ENCODE peak calls at places on chromosomes 2 and 18, in ten cellular contexts. One of them, this sample, is unnamed.

GRCh38 chr2:119008108-119008507 is 66.1 kb downstream of the MARCO start:
- DNase-seq in H1: no peak
- DNase-seq in esophagus muscularis mucosa: no peak
- DNase-seq in GM12878: no peak
- DNase-seq in A549: peak
- DNase-seq in K562: peak
- DNase-seq in ovary: no peak
- DNase-seq in sigmoid colon: no peak
- DNase-seq in tibial nerve: no peak
- DNase-seq in transverse colon: no peak
- DNase-seq in this sample: no peak

GRCh38 chr2:119246884-119247843 is 23.5 kb downstream of the STEAP3 start:
- DNase-seq in esophagus muscularis mucosa: no peak
- DNase-seq in transverse colon: no peak
- DNase-seq in tibial nerve: no peak
- DNase-seq in K562: no peak
- DNase-seq in H1: no peak
- DNase-seq in sigmoid colon: no peak
- DNase-seq in ovary: no peak
- DNase-seq in GM12878: no peak
- DNase-seq in A549: no peak
- DNase-seq in this sample: peak

GRCh38 chr2:199738723-199739412 is 112.1 kb downstream of the FTCDNL1 start:
- DNase-seq in transverse colon: no peak
- DNase-seq in sigmoid colon: no peak
- DNase-seq in GM12878: no peak
- DNase-seq in H1: no peak
- DNase-seq in esophagus muscularis mucosa: no peak
- DNase-seq in K562: no peak
- DNase-seq in tibial nerve: no peak
- DNase-seq in ovary: no peak
- DNase-seq in A549: peak
- DNase-seq in this sample: no peak

GRCh38 chr18:41940506-41941215 is 14.4 kb upstream of the PIK3C3 start:
- DNase-seq in sigmoid colon: no peak
- DNase-seq in K562: no peak
- DNase-seq in A549: peak
- DNase-seq in H1: peak
- DNase-seq in esophagus muscularis mucosa: no peak
- DNase-seq in GM12878: no peak
- DNase-seq in transverse colon: no peak
- DNase-seq in tibial nerve: no peak
- DNase-seq in ovary: no peak
- DNase-seq in this sample: no peak

GRCh38 chr2:224925822-224926124 is 116.5 kb downstream of the DOCK10 start:
- DNase-seq in GM12878: no peak
- DNase-seq in tibial nerve: no peak
- DNase-seq in A549: no peak
- DNase-seq in sigmoid colon: no peak
- DNase-seq in H1: no peak
- DNase-seq in K562: no peak
- DNase-seq in transverse colon: no peak
- DNase-seq in esophagus muscularis mucosa: no peak
- DNase-seq in ovary: no peak
- DNase-seq in this sample: no peak

GRCh38 chr2:240425236-240425615 is 10.2 kb upstream of the GPC1 start:
- DNase-seq in tibial nerve: no peak
- DNase-seq in K562: no peak
- DNase-seq in sigmoid colon: no peak
- DNase-seq in GM12878: no peak
- DNase-seq in A549: no peak
- DNase-seq in H1: no peak
- DNase-seq in ovary: no peak
- DNase-seq in transverse colon: no peak
- DNase-seq in esophagus muscularis mucosa: no peak
- DNase-seq in this sample: peak

GRCh38 chr18:60448487-60449267 is 76.1 kb upstream of the MC4R start:
- DNase-seq in sigmoid colon: no peak
- DNase-seq in GM12878: no peak
- DNase-seq in ovary: no peak
- DNase-seq in A549: no peak
- DNase-seq in tibial nerve: no peak
- DNase-seq in K562: no peak
- DNase-seq in H1: peak
- DNase-seq in transverse colon: no peak
- DNase-seq in esophagus muscularis mucosa: no peak
- DNase-seq in this sample: no peak

GRCh38 chr2:149019768-149020167 is 18.7 kb upstream of the LYPD6B start:
- DNase-seq in GM12878: peak
- DNase-seq in H1: no peak
- DNase-seq in K562: no peak
- DNase-seq in transverse colon: no peak
- DNase-seq in ovary: no peak
- DNase-seq in tibial nerve: no peak
- DNase-seq in A549: no peak
- DNase-seq in esophagus muscularis mucosa: no peak
- DNase-seq in sigmoid colon: no peak
- DNase-seq in this sample: no peak

GRCh38 chr2:178241852-178242551 is 47.7 kb downstream of the OSBPL6 start:
- DNase-seq in K562: peak
- DNase-seq in esophagus muscularis mucosa: no peak
- DNase-seq in sigmoid colon: peak
- DNase-seq in ovary: peak
- DNase-seq in GM12878: no peak
- DNase-seq in transverse colon: peak
- DNase-seq in tibial nerve: peak
- DNase-seq in H1: no peak
- DNase-seq in A549: peak
- DNase-seq in this sample: peak

GRCh38 chr2:110724820-110725219 is 7.6 kb upstream of the ACOXL start:
- DNase-seq in esophagus muscularis mucosa: no peak
- DNase-seq in tibial nerve: no peak
- DNase-seq in transverse colon: no peak
- DNase-seq in ovary: no peak
- DNase-seq in sigmoid colon: no peak
- DNase-seq in GM12878: no peak
- DNase-seq in K562: no peak
- DNase-seq in H1: no peak
- DNase-seq in A549: no peak
- DNase-seq in this sample: no peak

GRCh38 chr2:208000701-208001395 is 24.5 kb downstream of the PLEKHM3 start:
- DNase-seq in transverse colon: no peak
- DNase-seq in tibial nerve: no peak
- DNase-seq in K562: no peak
- DNase-seq in esophagus muscularis mucosa: no peak
- DNase-seq in GM12878: no peak
- DNase-seq in A549: no peak
- DNase-seq in sigmoid colon: no peak
- DNase-seq in H1: no peak
- DNase-seq in ovary: no peak
- DNase-seq in this sample: no peak

GRCh38 chr2:236259371-236259770 is 4.8 kb downstream of the ASB18 start:
- DNase-seq in K562: no peak
- DNase-seq in sigmoid colon: no peak
- DNase-seq in A549: no peak
- DNase-seq in esophagus muscularis mucosa: no peak
- DNase-seq in tibial nerve: no peak
- DNase-seq in ovary: no peak
- DNase-seq in transverse colon: no peak
- DNase-seq in H1: no peak
- DNase-seq in GM12878: no peak
- DNase-seq in this sample: no peak

GRCh38 chr2:150783015-150783414 is 295.5 kb upstream of the RND3 start:
- DNase-seq in K562: no peak
- DNase-seq in transverse colon: no peak
- DNase-seq in H1: no peak
- DNase-seq in GM12878: no peak
- DNase-seq in esophagus muscularis mucosa: no peak
- DNase-seq in sigmoid colon: no peak
- DNase-seq in A549: no peak
- DNase-seq in ovary: no peak
- DNase-seq in tibial nerve: no peak
- DNase-seq in this sample: no peak

GRCh38 chr18:39414009-39414700 is 1848.6 kb upstream of the CELF4 start:
- DNase-seq in transverse colon: no peak
- DNase-seq in A549: peak
- DNase-seq in K562: no peak
- DNase-seq in GM12878: no peak
- DNase-seq in ovary: no peak
- DNase-seq in tibial nerve: no peak
- DNase-seq in sigmoid colon: no peak
- DNase-seq in H1: no peak
- DNase-seq in esophagus muscularis mucosa: no peak
- DNase-seq in this sample: no peak

GRCh38 chr2:233075966-233076339 is 15.8 kb downstream of the INPP5D start:
- DNase-seq in sigmoid colon: no peak
- DNase-seq in ovary: no peak
- DNase-seq in H1: no peak
- DNase-seq in esophagus muscularis mucosa: no peak
- DNase-seq in K562: no peak
- DNase-seq in GM12878: peak
- DNase-seq in tibial nerve: no peak
- DNase-seq in A549: no peak
- DNase-seq in transverse colon: peak
- DNase-seq in this sample: peak

GRCh38 chr2:233076749-233077148 is 16.6 kb downstream of the INPP5D start:
- DNase-seq in tibial nerve: no peak
- DNase-seq in H1: no peak
- DNase-seq in esophagus muscularis mucosa: no peak
- DNase-seq in GM12878: no peak
- DNase-seq in K562: no peak
- DNase-seq in transverse colon: no peak
- DNase-seq in ovary: no peak
- DNase-seq in A549: no peak
- DNase-seq in sigmoid colon: no peak
- DNase-seq in this sample: no peak

GRCh38 chr2:233072838-233073237 is 12.7 kb downstream of the INPP5D start:
- DNase-seq in A549: no peak
- DNase-seq in K562: peak
- DNase-seq in esophagus muscularis mucosa: no peak
- DNase-seq in tibial nerve: no peak
- DNase-seq in sigmoid colon: no peak
- DNase-seq in H1: no peak
- DNase-seq in ovary: no peak
- DNase-seq in GM12878: no peak
- DNase-seq in transverse colon: no peak
- DNase-seq in this sample: peak

GRCh38 chr2:233075141-233075965 is 15.2 kb downstream of the INPP5D start:
- DNase-seq in K562: no peak
- DNase-seq in ovary: no peak
- DNase-seq in sigmoid colon: no peak
- DNase-seq in GM12878: no peak
- DNase-seq in esophagus muscularis mucosa: no peak
- DNase-seq in A549: no peak
- DNase-seq in H1: no peak
- DNase-seq in transverse colon: peak
- DNase-seq in tibial nerve: no peak
- DNase-seq in this sample: peak

GRCh38 chr2:233074106-233074505 is 14.0 kb downstream of the INPP5D start:
- DNase-seq in esophagus muscularis mucosa: no peak
- DNase-seq in A549: no peak
- DNase-seq in tibial nerve: no peak
- DNase-seq in H1: no peak
- DNase-seq in GM12878: no peak
- DNase-seq in ovary: no peak
- DNase-seq in sigmoid colon: no peak
- DNase-seq in K562: no peak
- DNase-seq in transverse colon: no peak
- DNase-seq in this sample: peak
- TF ChIP-seq POLR2A in esophagus muscularis mucosa: no peak
- TF ChIP-seq POLR2A in A549: no peak
- TF ChIP-seq POLR2A in tibial nerve: no peak
- TF ChIP-seq POLR2A in H1: no peak
- TF ChIP-seq POLR2A in GM12878: no peak
- TF ChIP-seq POLR2A in ovary: no peak
- TF ChIP-seq POLR2A in sigmoid colon: no peak
- TF ChIP-seq POLR2A in K562: no peak
- TF ChIP-seq POLR2A in transverse colon: no peak
- TF ChIP-seq POLR2A in this sample: no peak

GRCh38 chr2:10079931-10080535 is at the start of gene CYS1:
- DNase-seq in A549: peak
- DNase-seq in GM12878: no peak
- DNase-seq in ovary: peak
- DNase-seq in sigmoid colon: no peak
- DNase-seq in esophagus muscularis mucosa: no peak
- DNase-seq in H1: no peak
- DNase-seq in K562: peak
- DNase-seq in tibial nerve: no peak
- DNase-seq in transverse colon: no peak
- DNase-seq in this sample: no peak
- TF ChIP-seq EP300 in A549: no peak
- TF ChIP-seq EP300 in GM12878: no peak
- TF ChIP-seq EP300 in ovary: no peak
- TF ChIP-seq EP300 in sigmoid colon: no peak
- TF ChIP-seq EP300 in esophagus muscularis mucosa: no peak
- TF ChIP-seq EP300 in H1: no peak
- TF ChIP-seq EP300 in K562: no peak
- TF ChIP-seq EP300 in tibial nerve: no peak
- TF ChIP-seq EP300 in transverse colon: no peak
- TF ChIP-seq EP300 in this sample: no peak

GRCh38 chr18:50726960-50727589 is 92.7 kb downstream of the MRO start:
- DNase-seq in esophagus muscularis mucosa: no peak
- DNase-seq in tibial nerve: no peak
- DNase-seq in A549: no peak
- DNase-seq in ovary: no peak
- DNase-seq in sigmoid colon: no peak
- DNase-seq in K562: no peak
- DNase-seq in transverse colon: no peak
- DNase-seq in H1: no peak
- DNase-seq in GM12878: peak
- DNase-seq in this sample: no peak
- H3K4me3 ChIP-seq in esophagus muscularis mucosa: no peak
- H3K4me3 ChIP-seq in tibial nerve: no peak
- H3K4me3 ChIP-seq in A549: no peak
- H3K4me3 ChIP-seq in ovary: no peak
- H3K4me3 ChIP-seq in sigmoid colon: no peak
- H3K4me3 ChIP-seq in K562: no peak
- H3K4me3 ChIP-seq in transverse colon: no peak
- H3K4me3 ChIP-seq in H1: no peak
- H3K4me3 ChIP-seq in GM12878: no peak
- H3K4me3 ChIP-seq in this sample: no peak

DNA sequence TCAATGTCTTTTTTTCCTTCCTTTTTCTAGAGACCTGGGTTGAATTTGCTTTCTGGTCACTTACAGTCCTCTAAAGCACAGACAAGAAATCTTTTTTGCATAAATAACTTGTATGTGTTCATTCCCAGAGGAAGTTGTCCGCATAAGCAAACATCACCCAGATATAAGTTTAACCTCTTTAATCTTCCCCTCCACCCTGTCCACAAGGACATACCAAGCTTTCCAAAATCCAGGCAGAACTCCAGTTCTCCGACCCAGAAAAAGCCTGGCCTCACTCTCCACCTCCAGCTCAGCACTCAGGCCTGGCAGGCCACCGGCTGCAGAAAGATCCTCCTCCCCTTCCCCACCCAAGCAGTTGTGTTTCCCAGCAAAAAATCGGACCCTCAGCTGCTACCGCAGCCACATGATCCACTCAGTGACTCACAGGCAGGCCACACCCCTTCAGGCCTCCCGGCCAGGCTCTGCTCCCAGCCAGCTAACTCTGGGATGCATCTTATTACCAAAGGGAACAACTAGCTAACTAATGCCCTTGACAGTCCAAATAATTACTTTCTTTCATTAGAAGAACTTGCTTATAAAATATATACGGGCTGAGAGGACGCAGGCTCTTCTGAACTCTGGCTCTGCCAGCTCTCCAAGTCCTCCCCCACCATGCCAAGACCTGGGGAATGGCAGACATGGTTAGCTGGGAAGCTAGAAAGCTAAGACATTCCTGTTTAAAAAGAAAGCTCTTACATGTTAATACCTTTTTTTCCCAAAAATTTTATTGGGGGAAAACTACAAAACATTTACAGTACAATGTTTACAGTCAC is 4.5 kb downstream of the ZFP36L2 start:
- DNase-seq in tibial nerve: peak
- DNase-seq in ovary: peak
- DNase-seq in H1: no peak
- DNase-seq in GM12878: no peak
- DNase-seq in A549: peak
- DNase-seq in sigmoid colon: peak
- DNase-seq in K562: peak
- DNase-seq in transverse colon: peak
- DNase-seq in esophagus muscularis mucosa: peak
- DNase-seq in this sample: peak
- TF ChIP-seq POLR2A in tibial nerve: peak
- TF ChIP-seq POLR2A in ovary: peak
- TF ChIP-seq POLR2A in H1: no peak
- TF ChIP-seq POLR2A in GM12878: no peak
- TF ChIP-seq POLR2A in A549: peak
- TF ChIP-seq POLR2A in sigmoid colon: peak
- TF ChIP-seq POLR2A in K562: peak
- TF ChIP-seq POLR2A in transverse colon: peak
- TF ChIP-seq POLR2A in esophagus muscularis mucosa: peak
- TF ChIP-seq POLR2A in this sample: no peak